ENCODE peak calls at places on chromosomes 5 and 9, in ten cellular contexts. E is activated CD8-positive, alpha-beta memory T cell treated with anti-CD3 and anti-CD28 coated beads for 48 hours; F is ureter; B is A549; D is activated T-cell treated with anti-CD3 and anti-CD28 coated beads, Interleukin-2, amount 50 U/mL, for 4 hours; P is activated naive CD4-positive, alpha-beta T cell treated with anti-CD3 and anti-CD28 coated beads for 36 hours; R is sciatic nerve; U is endothelial cell of umbilical vein; V is NCI-H510A treated with DMSO at 0.1 percent for 48 hours; G is left cardiac atrium. W is an unnamed sample.

GRCh38 chr9:110180386-110180712 is 27.6 kb downstream of the C9orf152 start:
- DNase-seq in E (no peak), F (no peak), B (no peak), D (no peak), P (no peak), R (no peak), U (no peak), V (no peak), G (no peak), W (no peak)

GRCh38 chr5:11289733-11290132 is 528.7 kb upstream of the DAP start:
- DNase-seq in E (no peak), F (no peak), B (no peak), D (no peak), P (no peak), R (no peak), U (no peak), V (no peak), G (no peak), W (no peak)

GRCh38 chr5:131068893-131069643 is 96.0 kb downstream of the HINT1 start:
- DNase-seq in E (peak; percentile 23), F (no peak), B (no peak), D (peak; percentile 45), P (peak; percentile 87), R (no peak), U (no peak), V (peak; percentile 5), G (no peak), W (no peak)

GRCh38 chr5:180340856-180341255 is 12.3 kb downstream of the GFPT2 start:
- DNase-seq in E (no peak), F (no peak), B (no peak), D (no peak), P (no peak), R (no peak), U (no peak), V (no peak), G (no peak), W (no peak)

GRCh38 chr9:121556580-121556979 is 56.9 kb upstream of the GGTA1 start:
- DNase-seq in E (no peak), F (peak; percentile 71), B (no peak), D (no peak), P (no peak), R (no peak), U (no peak), V (no peak), G (peak; percentile 53), W (peak; percentile 53)

GRCh38 chr9:121491111-121491510 is 8.5 kb downstream of the GGTA1 start:
- DNase-seq in E (no peak), F (no peak), B (no peak), D (no peak), P (no peak), R (no peak), U (no peak), V (no peak), G (no peak), W (no peak)

GRCh38 chr5:33257807-33258491 is 182.8 kb upstream of the TARS1 start:
- DNase-seq in E (no peak), F (no peak), B (no peak), D (no peak), P (no peak), R (no peak), U (peak; percentile 80), V (no peak), G (no peak), W (no peak)

GRCh38 chr5:76050131-76050530 is 33.1 kb upstream of the SV2C start:
- DNase-seq in E (no peak), F (no peak), B (no peak), D (no peak), P (no peak), R (no peak), U (no peak), V (no peak), G (no peak), W (no peak)

GRCh38 chr9:71446499-71447411 is 321.6 kb downstream of the CEMIP2 start:
- DNase-seq in E (peak; percentile 9), F (peak; percentile 44), B (peak; percentile 40), D (no peak), P (peak; percentile 78), R (no peak), U (peak; percentile 68), V (peak; percentile 54), G (peak; percentile 38), W (peak; percentile 27)

GRCh38 chr9:23962101-23962500 is 136.1 kb upstream of the ELAVL2 start:
- DNase-seq in E (no peak), F (no peak), B (no peak), D (no peak), P (no peak), R (no peak), U (no peak), V (no peak), G (no peak), W (no peak)

GRCh38 chr5:116137544-116138378 is 52.9 kb downstream of the COMMD10 start:
- DNase-seq in E (no peak), F (no peak), B (peak; percentile 15), D (no peak), P (no peak), R (no peak), U (peak; percentile 71), V (peak; percentile 9), G (no peak), W (no peak)

GRCh38 chr5:172902497-172903472 is 56.4 kb upstream of the RPL26L1 start:
- DNase-seq in E (no peak), F (peak; percentile 82), B (peak; percentile 82), D (no peak), P (no peak), R (peak; percentile 86), U (peak; percentile 46), V (no peak), G (peak; percentile 82), W (peak; percentile 90)

GRCh38 chr9:137497921-137498719 is 39.0 kb upstream of the NSMF start:
- DNase-seq in E (no peak), F (no peak), B (no peak), D (no peak), P (no peak), R (peak; percentile 34), U (no peak), V (no peak), G (no peak), W (no peak)

GRCh38 chr5:159936686-159937329 is 20.5 kb downstream of the ADRA1B start:
- DNase-seq in E (no peak), F (no peak), B (no peak), D (no peak), P (no peak), R (no peak), U (no peak), V (no peak), G (no peak), W (no peak)

GRCh38 chr5:109354761-109355160 is 55.0 kb downstream of the PJA2 start:
- DNase-seq in E (no peak), F (no peak), B (no peak), D (no peak), P (no peak), R (no peak), U (no peak), V (no peak), G (peak; percentile 22), W (no peak)

GRCh38 chr5:107365355-107366109 is 305.2 kb downstream of the EFNA5 start:
- DNase-seq in E (no peak), F (no peak), B (no peak), D (no peak), P (no peak), R (no peak), U (peak; percentile 55), V (no peak), G (no peak), W (no peak)

GRCh38 chr5:35919191-35919590 is 19.2 kb downstream of the CAPSL start:
- DNase-seq in E (no peak), F (no peak), B (no peak), D (no peak), P (peak; percentile 54), R (no peak), U (no peak), V (no peak), G (no peak), W (no peak)

GRCh38 chr5:157328277-157328912 is 62.5 kb downstream of the CYFIP2 start:
- DNase-seq in E (no peak), F (peak; percentile 74), B (peak; percentile 89), D (peak; percentile 45), P (peak; percentile 69), R (no peak), U (peak; percentile 71), V (peak; percentile 60), G (peak; percentile 62), W (peak; percentile 67)

GRCh38 chr5:157558089-157558595 is 17.4 kb downstream of the ADAM19 start:
- DNase-seq in E (no peak), F (no peak), B (no peak), D (no peak), P (no peak), R (no peak), U (no peak), V (no peak), G (no peak), W (no peak)

GRCh38 chr5:95641803-95642220 is 4.8 kb upstream of the RFESD start:
- DNase-seq in E (no peak), F (peak; percentile 61), B (no peak), D (no peak), P (no peak), R (no peak), U (no peak), V (no peak), G (no peak), W (no peak)

GRCh38 chr9:36074870-36075532 is 38.3 kb downstream of the RECK start:
- DNase-seq in E (no peak), F (peak; percentile 90), B (no peak), D (no peak), P (no peak), R (peak; percentile 91), U (peak; percentile 71), V (no peak), G (peak; percentile 82), W (peak; percentile 73)

GRCh38 chr5:59266410-59266809 is 627.1 kb downstream of the PDE4D start:
- DNase-seq in E (no peak), F (no peak), B (no peak), D (no peak), P (no peak), R (no peak), U (no peak), V (no peak), G (no peak), W (no peak)

GRCh38 chr5:7364226-7364875 is 31.6 kb upstream of the ADCY2 start:
- DNase-seq in E (no peak), F (no peak), B (no peak), D (no peak), P (no peak), R (no peak), U (no peak), V (no peak), G (no peak), W (no peak)

GRCh38 chr9:133935328-133936040 is 56.6 kb downstream of the VAV2 start:
- DNase-seq in E (no peak), F (peak; percentile 66), B (no peak), D (no peak), P (no peak), R (peak; percentile 90), U (peak; percentile 79), V (peak; percentile 49), G (peak; percentile 81), W (peak; percentile 92)